ENCODE peak calls at places on chromosomes 13 and 19, in four cellular contexts. M is ovary, P is WTC11, W is Peyer's patch. H is an unnamed sample.

GRCh38 chr19:16180611-16181010 is 4.6 kb upstream of the FAM32A start:
- DNase-seq in W (no peak), M (no peak), P (no peak), H (peak)

GRCh38 chr13:27374126-27374613 is 50.2 kb upstream of the GTF3A start:
- DNase-seq in M (no peak), P (no peak), W (no peak), H (no peak)

GRCh38 chr19:16373989-16374388 is 49.4 kb downstream of the KLF2 start:
- DNase-seq in W (no peak), P (no peak), M (no peak), H (no peak)

GRCh38 chr19:48752511-48753365 is at the start of gene FUT1:
- DNase-seq in W (peak), M (no peak), P (peak), H (no peak)

GRCh38 chr19:52398091-52398461 is 427 bp downstream of the ZNF528 start:
- DNase-seq in W (no peak), M (peak), P (peak), H (no peak)

GRCh38 chr13:100848304-100848703 is 173.7 kb upstream of the TMTC4 start:
- DNase-seq in W (no peak), P (peak), M (no peak), H (no peak)

GRCh38 chr13:112962396-112962795 is 6.6 kb upstream of the MCF2L start:
- DNase-seq in P (no peak), M (no peak), W (no peak), H (no peak)

GRCh38 chr13:52845766-52846566 is 2.5 kb downstream of the PCDH8 start:
- DNase-seq in M (no peak), P (peak), W (no peak), H (no peak)

GRCh38 chr19:42596391-42597071 is 1.8 kb upstream of the CEACAM8 start:
- DNase-seq in P (peak), W (peak), M (no peak), H (no peak)

GRCh38 chr13:54124700-54125099 is 1096.1 kb downstream of the OLFM4 start:
- DNase-seq in M (no peak), P (no peak), W (no peak), H (no peak)

GRCh38 chr19:46471116-46471733 is at the start of gene PNMA8A:
- DNase-seq in W (no peak), M (peak), P (peak), H (peak)

GRCh38 chr13:51118809-51119431 is 7.8 kb upstream of the C13orf42 start:
- DNase-seq in M (no peak), P (no peak), W (no peak), H (no peak)

GRCh38 chr13:37277435-37278144 is 172.1 kb upstream of the CSNK1A1L start:
- DNase-seq in W (no peak), P (no peak), M (no peak), H (peak)

GRCh38 chr19:6068711-6069110 is 41.6 kb downstream of the RFX2 start:
- DNase-seq in W (no peak), P (no peak), M (peak), H (no peak)

GRCh38 chr13:80814541-80814940 is 473.6 kb upstream of the SPRY2 start:
- DNase-seq in P (no peak), W (no peak), M (no peak), H (no peak)

GRCh38 chr19:38564981-38565685 is 52.6 kb downstream of the MAP4K1 start:
- DNase-seq in W (peak), M (no peak), P (no peak), H (no peak)

GRCh38 chr13:46377554-46377953 is 9.5 kb downstream of the RUBCNL start:
- DNase-seq in W (peak), M (no peak), P (no peak), H (no peak)

GRCh38 chr13:103046676-103047075 is 19.5 kb downstream of the SLC10A2 start:
- DNase-seq in W (no peak), P (no peak), M (no peak), H (no peak)

GRCh38 chr13:102328909-102329308 is 72.9 kb downstream of the FGF14 start:
- DNase-seq in M (no peak), W (no peak), P (no peak), H (no peak)

GRCh38 chr13:99721606-99722384 is 220.5 kb downstream of the TM9SF2 start:
- DNase-seq in W (no peak), P (no peak), M (no peak), H (no peak)

GRCh38 chr19:50198431-50199253 is 4.8 kb upstream of the MYH14 start:
- DNase-seq in P (no peak), W (no peak), M (no peak), H (no peak)

GRCh38 chr19:50197348-50197747 is 6.1 kb upstream of the MYH14 start:
- DNase-seq in W (no peak), P (no peak), M (no peak), H (no peak)

GRCh38 chr19:50195224-50195623 is 8.2 kb upstream of the MYH14 start:
- DNase-seq in P (no peak), W (no peak), M (no peak), H (no peak)

GRCh38 chr19:50199254-50199545 is 4.2 kb upstream of the MYH14 start:
- DNase-seq in P (no peak), W (no peak), M (no peak), H (no peak)

GRCh38 chr19:50196322-50196932 is 7.0 kb upstream of the MYH14 start:
- DNase-seq in M (no peak), P (no peak), W (no peak), H (no peak)
- TF ChIP-seq CTCF in M (no peak), P (no peak), W (no peak), H (no peak)

GRCh38 chr19:17836530-17836929 is 11.3 kb downstream of the JAK3 start:
- DNase-seq in W (no peak), M (no peak), P (no peak), H (no peak)

GRCh38 chr19:17835182-17836006 is 12.4 kb downstream of the JAK3 start:
- DNase-seq in P (no peak), W (no peak), M (no peak), H (no peak)

GRCh38 chr19:17831419-17831888 is 10.1 kb upstream of the INSL3 start:
- DNase-seq in P (peak), M (peak), W (no peak), H (no peak)

GRCh38 chr19:17832443-17833208 is 11.3 kb upstream of the INSL3 start:
- DNase-seq in W (no peak), P (no peak), M (peak), H (no peak)

DNA sequence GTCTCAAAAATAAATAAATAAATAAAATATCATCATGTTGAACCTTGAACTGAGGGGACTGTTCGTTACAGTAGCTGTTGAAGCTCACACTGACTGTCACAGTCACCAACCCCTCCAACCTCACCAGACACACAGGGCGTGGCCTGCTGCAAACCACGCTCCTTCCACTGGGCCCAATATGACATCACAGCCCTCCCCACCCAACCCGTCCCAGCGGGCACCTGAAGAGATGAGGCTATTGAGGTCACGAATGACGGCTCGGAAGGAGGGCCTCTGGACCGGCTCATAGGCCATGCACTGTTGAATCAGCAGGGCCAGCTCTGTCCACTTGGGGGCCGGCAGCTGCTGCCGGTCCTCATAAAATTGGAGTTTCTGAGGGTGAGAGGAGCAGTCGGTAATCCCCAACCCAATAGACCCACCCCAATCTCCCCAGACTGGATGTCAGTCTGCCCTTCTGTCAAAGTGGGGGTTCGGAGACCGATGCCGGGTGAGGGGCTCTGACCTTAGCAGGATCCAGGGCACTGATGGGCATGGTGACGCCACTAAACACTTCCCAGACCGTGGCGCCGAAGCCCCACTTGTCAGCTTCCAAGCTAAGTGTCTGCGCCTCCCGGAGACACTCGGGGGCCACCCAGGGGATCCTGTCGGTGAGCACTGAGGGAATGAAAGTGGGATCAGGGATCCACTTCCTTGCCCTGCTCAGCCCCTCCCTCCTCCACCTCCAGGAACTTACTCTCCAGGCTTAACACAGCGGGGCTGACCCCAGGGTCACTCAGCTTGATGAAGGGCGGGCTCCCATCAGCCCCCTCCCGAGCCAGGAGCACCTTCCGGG is 13.2 kb downstream of the JAK3 start:
- DNase-seq in P (peak), W (no peak), M (no peak), H (no peak)
- TF ChIP-seq CTCF in P (no peak), W (no peak), M (no peak), H (peak)

DNA sequence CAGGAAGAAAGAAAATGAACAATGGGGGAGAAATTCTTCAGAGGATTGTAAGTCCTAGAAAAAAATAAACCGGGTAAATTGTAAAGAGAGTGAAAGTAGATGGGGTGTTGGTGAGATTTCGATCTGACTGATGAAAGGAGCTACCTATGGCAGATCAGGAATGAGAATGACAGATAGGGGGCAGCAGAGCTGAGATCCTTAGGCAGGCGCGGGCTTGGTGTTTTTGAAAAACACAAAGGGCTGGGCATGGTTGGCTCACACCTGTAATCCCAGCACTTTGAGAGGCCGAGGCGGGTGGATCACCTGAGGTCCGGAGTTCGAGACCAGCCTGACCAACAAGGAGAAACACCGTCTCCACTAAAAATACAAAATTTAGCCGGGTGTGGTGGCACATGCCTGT is 1468.6 kb upstream of the SLC10A2 start:
- DNase-seq in M (no peak), W (no peak), P (peak), H (no peak)
- TF ChIP-seq CTCF in M (no peak), W (no peak), P (peak), H (peak)

DNA sequence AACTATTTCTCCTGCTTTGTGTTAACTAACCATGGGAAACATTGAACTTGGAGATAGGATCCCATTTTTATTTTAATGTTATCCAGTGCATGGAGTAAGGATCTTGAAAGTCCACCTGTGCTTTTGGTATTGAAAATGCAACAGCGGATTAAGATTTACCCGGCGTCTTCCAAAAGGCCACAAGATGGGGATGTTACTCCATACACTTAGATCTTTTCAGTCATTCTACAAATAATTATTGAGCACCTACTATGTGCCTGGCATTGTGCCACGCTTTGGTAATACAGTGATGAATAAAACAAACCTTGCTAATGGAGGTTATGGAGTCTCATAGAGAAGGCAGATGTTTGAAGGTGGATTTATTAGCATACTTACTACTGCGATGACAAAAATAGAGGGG is 56.9 kb downstream of the RFC3 start:
- DNase-seq in M (no peak), W (no peak), P (no peak), H (no peak)
- TF ChIP-seq CTCF in M (no peak), W (no peak), P (no peak), H (peak)

DNA sequence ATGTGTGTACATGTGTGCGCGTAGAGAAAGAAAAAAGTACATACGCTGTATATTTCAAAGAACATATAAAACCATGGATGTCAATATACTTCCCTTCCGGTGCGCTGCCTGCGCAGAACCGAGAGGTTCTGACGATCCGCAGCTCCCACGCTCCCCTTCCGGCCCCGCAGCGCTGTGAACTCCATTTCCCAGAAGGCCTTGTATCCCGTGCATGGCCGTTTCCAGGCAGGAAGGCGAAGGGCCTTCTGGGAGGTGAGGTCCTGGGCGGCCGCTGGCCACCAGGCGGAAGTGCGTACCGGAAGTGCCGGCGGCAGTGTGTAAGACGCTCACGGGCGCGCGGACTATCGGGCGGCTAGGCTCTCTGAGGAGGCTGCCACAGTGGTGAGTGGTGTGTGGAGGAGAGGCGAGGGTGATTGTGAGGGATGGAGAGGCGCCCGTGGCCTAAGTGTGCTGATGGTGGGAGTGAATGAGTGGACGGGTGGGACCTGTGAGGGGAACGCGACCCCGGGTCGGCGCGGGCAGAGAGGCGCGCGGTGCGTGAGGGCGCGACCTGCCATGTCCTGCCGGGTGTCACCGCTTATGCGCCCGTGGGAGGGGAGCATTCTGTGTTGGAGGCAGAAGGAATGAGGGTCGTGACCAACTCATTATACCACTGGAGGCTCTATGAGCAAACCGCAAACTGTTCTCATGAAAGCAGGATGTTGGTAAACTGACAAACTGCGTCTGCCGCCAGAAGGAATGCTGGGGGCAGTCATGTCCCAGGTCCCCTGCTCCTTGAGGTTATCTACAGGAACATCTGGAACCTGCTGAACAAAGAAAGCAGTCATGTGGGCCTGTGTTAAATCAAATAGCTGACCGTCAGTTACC is at the start of gene ERVK3-1:
- DNase-seq in M (peak), W (peak), P (peak), H (peak)
- TF ChIP-seq CTCF in M (peak), W (peak), P (no peak), H (peak)

DNA sequence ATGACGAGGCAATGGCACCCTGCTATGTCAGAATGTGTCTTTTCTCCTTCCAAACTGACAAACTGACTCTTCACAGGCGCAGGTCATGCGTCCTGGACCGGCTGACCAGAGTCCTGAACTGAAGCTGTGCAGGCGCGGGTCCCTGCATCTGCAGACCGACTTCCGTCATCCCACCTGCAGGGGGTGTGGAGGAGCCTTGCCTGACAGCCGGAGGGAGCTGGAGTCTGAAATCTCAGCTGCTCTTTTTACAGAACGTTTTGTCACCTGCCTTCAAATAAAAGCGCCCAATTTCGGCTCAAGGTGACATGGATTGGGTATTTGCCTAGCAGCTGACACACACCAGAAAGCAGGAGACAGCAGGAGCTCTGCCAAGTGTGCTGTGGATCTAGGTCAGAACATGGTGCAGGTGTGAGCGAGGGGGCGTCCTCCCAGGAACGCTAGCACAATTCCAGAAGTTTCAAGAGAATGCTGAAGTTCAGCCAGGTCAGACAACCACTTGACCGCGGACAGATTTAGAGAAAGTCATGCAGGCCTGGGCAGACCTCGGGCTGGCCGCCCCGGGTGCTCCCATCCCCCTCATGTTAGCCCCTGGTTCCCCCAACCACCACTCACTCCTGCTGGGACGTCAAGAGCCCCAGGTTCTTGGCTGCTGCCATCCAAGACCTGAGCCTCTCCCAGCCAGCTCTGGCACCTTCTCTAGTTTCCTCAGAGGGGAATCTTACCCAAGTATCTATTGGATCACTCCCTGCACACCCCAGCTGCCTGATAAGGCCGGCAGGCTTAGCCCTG is 32.8 kb downstream of the ELL start:
- DNase-seq in W (no peak), P (peak), M (no peak), H (no peak)
- TF ChIP-seq CTCF in W (peak), P (no peak), M (peak), H (no peak)

GRCh38 chr13:94710881-94711560 is 1.3 kb downstream of the SOX21 start:
- DNase-seq in P (peak), W (no peak), M (no peak), H (no peak)
- TF ChIP-seq CTCF in P (no peak), W (peak), M (no peak), H (peak)

GRCh38 chr19:44576843-44577565 is 36.4 kb upstream of the IGSF23 start:
- DNase-seq in P (peak), M (no peak), W (no peak), H (peak)
- TF ChIP-seq CTCF in P (peak), M (no peak), W (peak), H (peak)

GRCh38 chr19:845707-846481 is 5.1 kb downstream of the PRTN3 start:
- DNase-seq in W (no peak), P (no peak), M (no peak), H (no peak)

GRCh38 chr19:840519-841206 is at the start of gene PRTN3:
- DNase-seq in P (no peak), W (no peak), M (no peak), H (no peak)

GRCh38 chr19:843180-843835 is 2.5 kb downstream of the PRTN3 start:
- DNase-seq in M (no peak), W (no peak), P (peak), H (no peak)

GRCh38 chr19:843836-844299 is 3.1 kb downstream of the PRTN3 start:
- DNase-seq in P (no peak), W (no peak), M (no peak), H (no peak)

DNA sequence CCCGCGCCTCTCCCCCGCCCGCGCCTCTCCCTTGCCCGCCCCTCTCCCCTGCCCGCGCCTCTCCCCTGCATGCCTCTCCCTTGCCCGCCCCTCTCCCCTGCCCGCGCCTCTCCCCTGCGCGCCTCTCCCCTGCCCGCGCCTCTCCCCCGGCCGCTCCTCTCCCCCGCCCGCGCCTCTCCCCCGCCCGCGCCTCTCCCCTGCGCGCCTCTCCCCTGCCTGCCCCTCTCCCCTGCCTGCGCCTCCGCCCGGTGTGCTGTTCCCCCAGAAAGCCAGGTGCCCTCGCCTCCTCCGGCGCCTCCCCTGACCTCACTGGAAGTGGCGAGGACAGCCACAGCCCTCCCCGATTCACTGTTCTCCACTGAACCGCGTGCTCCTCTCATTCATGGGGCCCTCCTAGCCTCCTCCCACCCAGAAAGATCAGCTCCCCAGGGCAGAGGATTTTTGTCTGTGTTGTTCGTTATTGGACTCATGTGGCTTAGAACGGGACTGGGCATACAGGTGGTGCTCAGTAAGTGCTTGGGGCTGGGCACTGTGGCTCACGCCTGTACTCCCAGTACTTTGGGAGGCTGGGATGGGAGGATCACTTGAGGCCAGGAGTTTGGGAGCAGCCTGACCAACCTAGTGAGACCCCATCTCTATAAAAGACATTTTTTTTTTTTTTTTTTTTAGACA is 3.6 kb downstream of the PRTN3 start:
- DNase-seq in W (no peak), P (no peak), M (no peak), H (no peak)
- TF ChIP-seq CTCF in W (no peak), P (no peak), M (no peak), H (no peak)